ENCODE peak calls at places on chromosomes 4 and X, in six cellular contexts. One of them, this sample, is unnamed.

GRCh38 chrX:39821011-39821708 is 276.6 kb downstream of the BCOR start:
- DNase-seq in activated CD4-positive, alpha-beta T cell treated with anti-CD3 and anti-CD28 coated beads for 24 hours: no peak
- DNase-seq in fibroblast of the aortic adventitia: no peak
- DNase-seq in EL: peak; percentile 25
- DNase-seq in GM04503: no peak
- DNase-seq in germinal center: no peak
- DNase-seq in this sample: peak; percentile 58

GRCh38 chrX:23008431-23009099 is 8.8 kb downstream of the DDX53 start:
- DNase-seq in activated CD4-positive, alpha-beta T cell treated with anti-CD3 and anti-CD28 coated beads for 24 hours: no peak
- DNase-seq in GM04503: no peak
- DNase-seq in EL: peak; percentile 25
- DNase-seq in germinal center: no peak
- DNase-seq in fibroblast of the aortic adventitia: peak; percentile 49
- DNase-seq in this sample: peak; percentile 9

GRCh38 chr4:8470451-8471024 is 30.0 kb downstream of the TRMT44 start:
- DNase-seq in GM04503: no peak
- DNase-seq in EL: no peak
- DNase-seq in fibroblast of the aortic adventitia: no peak
- DNase-seq in germinal center: no peak
- DNase-seq in activated CD4-positive, alpha-beta T cell treated with anti-CD3 and anti-CD28 coated beads for 24 hours: no peak
- DNase-seq in this sample: no peak

GRCh38 chr4:2961411-2962098 is 1.7 kb downstream of the NOP14 start:
- DNase-seq in EL: no peak
- DNase-seq in activated CD4-positive, alpha-beta T cell treated with anti-CD3 and anti-CD28 coated beads for 24 hours: no peak
- DNase-seq in germinal center: no peak
- DNase-seq in fibroblast of the aortic adventitia: no peak
- DNase-seq in GM04503: no peak
- DNase-seq in this sample: no peak

GRCh38 chr4:103915224-103915869 is 195.6 kb upstream of the TACR3 start:
- DNase-seq in activated CD4-positive, alpha-beta T cell treated with anti-CD3 and anti-CD28 coated beads for 24 hours: no peak
- DNase-seq in GM04503: no peak
- DNase-seq in fibroblast of the aortic adventitia: peak; percentile 33
- DNase-seq in germinal center: no peak
- DNase-seq in EL: peak; percentile 6
- DNase-seq in this sample: peak; percentile 28

GRCh38 chr4:186948361-186949291 is 225.0 kb upstream of the FAT1 start:
- DNase-seq in germinal center: no peak
- DNase-seq in fibroblast of the aortic adventitia: no peak
- DNase-seq in activated CD4-positive, alpha-beta T cell treated with anti-CD3 and anti-CD28 coated beads for 24 hours: no peak
- DNase-seq in EL: peak; percentile 67
- DNase-seq in GM04503: no peak
- DNase-seq in this sample: peak; percentile 46

GRCh38 chr4:2424581-2424980 is 5.8 kb downstream of the CFAP99 start:
- DNase-seq in activated CD4-positive, alpha-beta T cell treated with anti-CD3 and anti-CD28 coated beads for 24 hours: no peak
- DNase-seq in GM04503: no peak
- DNase-seq in EL: no peak
- DNase-seq in germinal center: no peak
- DNase-seq in fibroblast of the aortic adventitia: peak; percentile 61
- DNase-seq in this sample: peak; percentile 53

GRCh38 chrX:155767101-155767878 is 113.9 kb upstream of the VAMP7 start:
- DNase-seq in fibroblast of the aortic adventitia: peak; percentile 67
- DNase-seq in germinal center: no peak
- DNase-seq in activated CD4-positive, alpha-beta T cell treated with anti-CD3 and anti-CD28 coated beads for 24 hours: peak; percentile 7
- DNase-seq in EL: peak; percentile 87
- DNase-seq in GM04503: peak; percentile 42
- DNase-seq in this sample: peak; percentile 55

GRCh38 chr4:168509786-168510185 is 12.9 kb downstream of the PALLD start:
- DNase-seq in EL: no peak
- DNase-seq in GM04503: peak; percentile 48
- DNase-seq in germinal center: no peak
- DNase-seq in activated CD4-positive, alpha-beta T cell treated with anti-CD3 and anti-CD28 coated beads for 24 hours: no peak
- DNase-seq in fibroblast of the aortic adventitia: peak; percentile 60
- DNase-seq in this sample: peak; percentile 51

GRCh38 chr4:2416564-2417195 is 1.8 kb downstream of the ZFYVE28 start:
- DNase-seq in germinal center: no peak
- DNase-seq in activated CD4-positive, alpha-beta T cell treated with anti-CD3 and anti-CD28 coated beads for 24 hours: no peak
- DNase-seq in GM04503: no peak
- DNase-seq in EL: no peak
- DNase-seq in fibroblast of the aortic adventitia: peak; percentile 58
- DNase-seq in this sample: peak; percentile 56

GRCh38 chr4:6044805-6045204 is 26.6 kb upstream of the C4orf50 start:
- DNase-seq in germinal center: no peak
- DNase-seq in fibroblast of the aortic adventitia: no peak
- DNase-seq in EL: no peak
- DNase-seq in activated CD4-positive, alpha-beta T cell treated with anti-CD3 and anti-CD28 coated beads for 24 hours: no peak
- DNase-seq in GM04503: no peak
- DNase-seq in this sample: no peak

GRCh38 chr4:128570380-128570779 is 239.1 kb upstream of the JADE1 start:
- DNase-seq in fibroblast of the aortic adventitia: peak; percentile 68
- DNase-seq in germinal center: no peak
- DNase-seq in EL: peak; percentile 52
- DNase-seq in activated CD4-positive, alpha-beta T cell treated with anti-CD3 and anti-CD28 coated beads for 24 hours: no peak
- DNase-seq in GM04503: no peak
- DNase-seq in this sample: peak; percentile 50

GRCh38 chr4:153573881-153574807 is 108.0 kb downstream of the TMEM131L start:
- DNase-seq in germinal center: no peak
- DNase-seq in activated CD4-positive, alpha-beta T cell treated with anti-CD3 and anti-CD28 coated beads for 24 hours: peak; percentile 27
- DNase-seq in fibroblast of the aortic adventitia: peak; percentile 92
- DNase-seq in GM04503: peak; percentile 55
- DNase-seq in EL: peak; percentile 74
- DNase-seq in this sample: peak; percentile 69

This sample was measured in AG20443.